ENCODE peak calls at places on chromosome 3, in seven cellular contexts. R is NCI-H2171 treated with DMSO at 0.1 percent for 48 hours; Q is stimulated activated naive B cell treated with anti-CD40 and anti-IgM and Interleukin-4, amounts not matched to agents 10 μg/mL and 1 μg/mL and 100 μg/mL, for 72 hours; F is OCI-LY7; E is AG20443; O is neuronal stem cell; S is fibroblast of pulmonary artery. T is an unnamed sample.

GRCh38 chr3:149224736-149225594 is 3.3 kb upstream of the CP start:
- DNase-seq in E (peak; percentile 68), F (no peak), Q (peak; percentile 13), S (peak; percentile 90), R (no peak), O (no peak), T (no peak)

GRCh38 chr3:152053876-152054275 is 180.4 kb downstream of the SUCNR1 start:
- DNase-seq in R (no peak), E (no peak), F (no peak), O (no peak), Q (no peak), S (no peak), T (no peak)

GRCh38 chr3:114284644-114285043 is 9.2 kb upstream of the TIGIT start:
- DNase-seq in F (no peak), E (no peak), O (no peak), S (no peak), R (no peak), Q (no peak), T (no peak)

GRCh38 chr3:18580268-18580667 is 155.1 kb upstream of the SATB1 start:
- DNase-seq in S (no peak), R (peak; percentile 7), E (no peak), Q (no peak), O (no peak), F (peak; percentile 21), T (no peak)

GRCh38 chr3:24548278-24548677 is 53.6 kb upstream of the THRB start:
- DNase-seq in R (no peak), O (no peak), S (no peak), F (no peak), E (peak; percentile 17), Q (no peak), T (no peak)

GRCh38 chr3:51163051-51163450 is 222.0 kb upstream of the MANF start:
- DNase-seq in R (no peak), F (no peak), O (no peak), S (no peak), E (no peak), Q (no peak), T (no peak)

GRCh38 chr3:54533856-54534255 is 394.0 kb downstream of the LRTM1 start:
- DNase-seq in E (no peak), O (no peak), Q (no peak), F (no peak), S (no peak), R (no peak), T (no peak)

GRCh38 chr3:196169836-196170240 is 41.4 kb downstream of the ZDHHC19 start:
- DNase-seq in S (no peak), R (no peak), Q (no peak), E (no peak), O (no peak), F (no peak), T (no peak)